ENCODE peak calls at places on chromosomes 11 and 22, in eight cellular contexts. One of them, this sample, is unnamed. For H3K27me3 and H3K36me3, the result is how much of the 10 kb centered on the place peaks cover.

GRCh38 chr11:64095949-64096348 is 60.2 kb downstream of the FLRT1 start:
- DNase-seq in left ventricle myocardium inferior: no peak
- DNase-seq in brain microvascular endothelial cell: no peak
- DNase-seq in fibroblast of lung: no peak
- DNase-seq in lower lobe of right lung: no peak
- DNase-seq in adipocyte: no peak
- DNase-seq in upper lobe of right lung: no peak
- DNase-seq in adrenal gland: no peak
- DNase-seq in this sample: no peak

GRCh38 chr11:3109921-3110706 is 52.9 kb upstream of the CARS1 start:
- DNase-seq in adipocyte: peak
- DNase-seq in upper lobe of right lung: peak
- DNase-seq in brain microvascular endothelial cell: no peak
- DNase-seq in lower lobe of right lung: peak
- DNase-seq in left ventricle myocardium inferior: no peak
- DNase-seq in fibroblast of lung: no peak
- DNase-seq in adrenal gland: peak
- DNase-seq in this sample: peak

GRCh38 chr11:80598905-80599304 is 1158.1 kb upstream of the TENM4 start:
- DNase-seq in adipocyte: no peak
- DNase-seq in brain microvascular endothelial cell: no peak
- DNase-seq in upper lobe of right lung: no peak
- DNase-seq in lower lobe of right lung: no peak
- DNase-seq in fibroblast of lung: no peak
- DNase-seq in left ventricle myocardium inferior: no peak
- DNase-seq in adrenal gland: no peak
- DNase-seq in this sample: no peak

GRCh38 chr11:114820621-114821020 is 142.3 kb downstream of the NXPE2 start:
- DNase-seq in brain microvascular endothelial cell: no peak
- DNase-seq in adipocyte: no peak
- DNase-seq in adrenal gland: no peak
- DNase-seq in left ventricle myocardium inferior: no peak
- DNase-seq in upper lobe of right lung: no peak
- DNase-seq in lower lobe of right lung: no peak
- DNase-seq in fibroblast of lung: no peak
- DNase-seq in this sample: no peak

GRCh38 chr11:820655-821512 is 2.2 kb downstream of the PNPLA2 start:
- DNase-seq in adipocyte: peak
- DNase-seq in upper lobe of right lung: peak
- DNase-seq in adrenal gland: peak
- DNase-seq in fibroblast of lung: no peak
- DNase-seq in brain microvascular endothelial cell: no peak
- DNase-seq in lower lobe of right lung: peak
- DNase-seq in left ventricle myocardium inferior: peak
- DNase-seq in this sample: peak

GRCh38 chr11:29231586-29231985 is 785.2 kb downstream of the KCNA4 start:
- DNase-seq in adipocyte: no peak
- DNase-seq in fibroblast of lung: no peak
- DNase-seq in upper lobe of right lung: no peak
- DNase-seq in adrenal gland: no peak
- DNase-seq in lower lobe of right lung: no peak
- DNase-seq in left ventricle myocardium inferior: no peak
- DNase-seq in brain microvascular endothelial cell: no peak
- DNase-seq in this sample: no peak

GRCh38 chr11:17750013-17750816 is 15.6 kb downstream of the KCNC1 start:
- DNase-seq in upper lobe of right lung: peak
- DNase-seq in adipocyte: no peak
- DNase-seq in lower lobe of right lung: no peak
- DNase-seq in brain microvascular endothelial cell: no peak
- DNase-seq in adrenal gland: no peak
- DNase-seq in left ventricle myocardium inferior: no peak
- DNase-seq in fibroblast of lung: no peak
- DNase-seq in this sample: no peak

GRCh38 chr22:46851311-46851710 is 88.9 kb downstream of the TBC1D22A start:
- DNase-seq in brain microvascular endothelial cell: no peak
- DNase-seq in adrenal gland: no peak
- DNase-seq in fibroblast of lung: no peak
- DNase-seq in left ventricle myocardium inferior: no peak
- DNase-seq in upper lobe of right lung: no peak
- DNase-seq in adipocyte: no peak
- DNase-seq in lower lobe of right lung: no peak
- DNase-seq in this sample: no peak

GRCh38 chr11:18775492-18776292 is 15.9 kb downstream of the PTPN5 start:
- DNase-seq in brain microvascular endothelial cell: peak
- DNase-seq in adrenal gland: peak
- DNase-seq in left ventricle myocardium inferior: peak
- DNase-seq in lower lobe of right lung: peak
- DNase-seq in upper lobe of right lung: peak
- DNase-seq in adipocyte: peak
- DNase-seq in fibroblast of lung: no peak
- DNase-seq in this sample: peak

GRCh38 chr11:134863294-134863693 is 451.3 kb upstream of the B3GAT1 start:
- DNase-seq in brain microvascular endothelial cell: no peak
- DNase-seq in adrenal gland: no peak
- DNase-seq in fibroblast of lung: no peak
- DNase-seq in upper lobe of right lung: no peak
- DNase-seq in adipocyte: no peak
- DNase-seq in left ventricle myocardium inferior: no peak
- DNase-seq in lower lobe of right lung: no peak
- DNase-seq in this sample: no peak

GRCh38 chr11:104823638-104824037 is 74.6 kb downstream of the CASP12 start:
- DNase-seq in adrenal gland: no peak
- DNase-seq in brain microvascular endothelial cell: no peak
- DNase-seq in fibroblast of lung: no peak
- DNase-seq in upper lobe of right lung: no peak
- DNase-seq in lower lobe of right lung: no peak
- DNase-seq in adipocyte: no peak
- DNase-seq in left ventricle myocardium inferior: no peak
- DNase-seq in this sample: no peak

GRCh38 chr11:123183391-123184099 is 11.5 kb downstream of the CLMP start:
- DNase-seq in upper lobe of right lung: no peak
- DNase-seq in adrenal gland: no peak
- DNase-seq in left ventricle myocardium inferior: no peak
- DNase-seq in adipocyte: no peak
- DNase-seq in brain microvascular endothelial cell: no peak
- DNase-seq in fibroblast of lung: peak
- DNase-seq in lower lobe of right lung: no peak
- DNase-seq in this sample: no peak

GRCh38 chr11:2298795-2299747 is 2.6 kb downstream of the C11orf21 start:
- DNase-seq in left ventricle myocardium inferior: no peak
- DNase-seq in fibroblast of lung: no peak
- DNase-seq in adipocyte: no peak
- DNase-seq in upper lobe of right lung: peak
- DNase-seq in brain microvascular endothelial cell: no peak
- DNase-seq in adrenal gland: no peak
- DNase-seq in lower lobe of right lung: peak
- DNase-seq in this sample: peak

GRCh38 chr22:46905834-46906233 is 143.4 kb downstream of the TBC1D22A start:
- DNase-seq in adrenal gland: no peak
- DNase-seq in adipocyte: no peak
- DNase-seq in fibroblast of lung: no peak
- DNase-seq in left ventricle myocardium inferior: no peak
- DNase-seq in brain microvascular endothelial cell: no peak
- DNase-seq in lower lobe of right lung: no peak
- DNase-seq in upper lobe of right lung: peak
- DNase-seq in this sample: no peak

GRCh38 chr22:47090591-47091240 is 328.3 kb downstream of the TBC1D22A start:
- DNase-seq in adipocyte: peak
- DNase-seq in fibroblast of lung: peak
- DNase-seq in brain microvascular endothelial cell: peak
- DNase-seq in adrenal gland: peak
- DNase-seq in upper lobe of right lung: no peak
- DNase-seq in left ventricle myocardium inferior: no peak
- DNase-seq in lower lobe of right lung: no peak
- DNase-seq in this sample: no peak

GRCh38 chr11:2200536-2200935 is 28.9 kb upstream of the TH start:
- DNase-seq in adipocyte: no peak
- DNase-seq in brain microvascular endothelial cell: no peak
- DNase-seq in adrenal gland: no peak
- DNase-seq in left ventricle myocardium inferior: no peak
- DNase-seq in fibroblast of lung: no peak
- DNase-seq in lower lobe of right lung: peak
- DNase-seq in upper lobe of right lung: no peak
- DNase-seq in this sample: peak

GRCh38 chr11:132610216-132610615 is 922.1 kb downstream of the OPCML start:
- DNase-seq in upper lobe of right lung: no peak
- DNase-seq in lower lobe of right lung: no peak
- DNase-seq in fibroblast of lung: peak
- DNase-seq in adrenal gland: no peak
- DNase-seq in left ventricle myocardium inferior: no peak
- DNase-seq in adipocyte: no peak
- DNase-seq in brain microvascular endothelial cell: no peak
- DNase-seq in this sample: no peak

GRCh38 chr11:3085052-3085451 is 27.8 kb upstream of the CARS1 start:
- DNase-seq in lower lobe of right lung: no peak
- DNase-seq in adrenal gland: no peak
- DNase-seq in upper lobe of right lung: no peak
- DNase-seq in fibroblast of lung: no peak
- DNase-seq in left ventricle myocardium inferior: no peak
- DNase-seq in brain microvascular endothelial cell: no peak
- DNase-seq in adipocyte: no peak
- DNase-seq in this sample: no peak

GRCh38 chr11:121321614-121322243 is 29.2 kb downstream of the SC5D start:
- DNase-seq in brain microvascular endothelial cell: no peak
- DNase-seq in fibroblast of lung: peak
- DNase-seq in upper lobe of right lung: no peak
- DNase-seq in adipocyte: peak
- DNase-seq in lower lobe of right lung: no peak
- DNase-seq in adrenal gland: no peak
- DNase-seq in left ventricle myocardium inferior: no peak
- DNase-seq in this sample: no peak

GRCh38 chr11:724733-725386 is 18.8 kb downstream of the EPS8L2 start:
- DNase-seq in adrenal gland: no peak
- DNase-seq in brain microvascular endothelial cell: no peak
- DNase-seq in fibroblast of lung: no peak
- DNase-seq in adipocyte: no peak
- DNase-seq in left ventricle myocardium inferior: no peak
- DNase-seq in lower lobe of right lung: no peak
- DNase-seq in upper lobe of right lung: no peak
- DNase-seq in this sample: no peak

GRCh38 chr22:46535876-46536558 is 1.4 kb downstream of the CELSR1 start:
- DNase-seq in upper lobe of right lung: no peak
- DNase-seq in adipocyte: no peak
- DNase-seq in lower lobe of right lung: no peak
- DNase-seq in left ventricle myocardium inferior: peak
- DNase-seq in brain microvascular endothelial cell: no peak
- DNase-seq in fibroblast of lung: no peak
- DNase-seq in adrenal gland: no peak
- DNase-seq in this sample: no peak

GRCh38 chr11:83663984-83664383 is 377.8 kb upstream of the CCDC90B start:
- DNase-seq in upper lobe of right lung: no peak
- DNase-seq in lower lobe of right lung: no peak
- DNase-seq in left ventricle myocardium inferior: no peak
- DNase-seq in brain microvascular endothelial cell: no peak
- DNase-seq in fibroblast of lung: no peak
- DNase-seq in adrenal gland: no peak
- DNase-seq in adipocyte: no peak
- DNase-seq in this sample: no peak

GRCh38 chr22:42939451-42939881 is 75.5 kb downstream of the PACSIN2 start:
- DNase-seq in fibroblast of lung: no peak
- DNase-seq in lower lobe of right lung: no peak
- DNase-seq in adrenal gland: no peak
- DNase-seq in adipocyte: peak
- DNase-seq in brain microvascular endothelial cell: no peak
- DNase-seq in left ventricle myocardium inferior: no peak
- DNase-seq in upper lobe of right lung: peak
- DNase-seq in this sample: no peak

DNA sequence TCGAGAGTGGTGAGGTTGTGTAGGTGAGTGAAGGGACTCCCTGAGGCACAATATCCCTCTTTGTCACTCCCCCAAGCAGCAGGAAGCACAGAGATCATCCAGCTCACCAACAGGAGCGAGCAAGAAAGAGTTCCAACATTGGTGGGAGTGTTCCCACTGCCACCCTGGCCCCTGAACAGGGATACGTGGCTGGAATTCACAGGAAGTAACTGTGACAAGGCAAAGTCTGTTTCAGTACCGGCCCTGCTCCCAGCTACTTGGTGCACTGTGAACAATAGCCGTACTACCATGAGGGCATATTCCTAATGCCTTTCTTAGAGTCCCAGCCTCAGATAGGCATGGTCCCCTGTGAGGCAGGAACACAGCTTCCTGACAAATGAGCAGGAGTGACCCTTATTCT is 1.9 kb upstream of the SLC37A2 start:
- DNase-seq in adipocyte: no peak
- DNase-seq in left ventricle myocardium inferior: no peak
- DNase-seq in brain microvascular endothelial cell: no peak
- DNase-seq in adrenal gland: no peak
- DNase-seq in upper lobe of right lung: no peak
- DNase-seq in fibroblast of lung: no peak
- DNase-seq in lower lobe of right lung: no peak
- DNase-seq in this sample: no peak
- H3K27me3 ChIP-seq in adipocyte: under half
- H3K27me3 ChIP-seq in left ventricle myocardium inferior: under half
- H3K27me3 ChIP-seq in brain microvascular endothelial cell: under half
- H3K27me3 ChIP-seq in adrenal gland: under half
- H3K27me3 ChIP-seq in upper lobe of right lung: under half
- H3K27me3 ChIP-seq in fibroblast of lung: under half
- H3K27me3 ChIP-seq in lower lobe of right lung: under half
- H3K27me3 ChIP-seq in this sample: under half

GRCh38 chr11:35178862-35179261 is 39.9 kb downstream of the CD44 start:
- DNase-seq in fibroblast of lung: peak
- DNase-seq in upper lobe of right lung: no peak
- DNase-seq in brain microvascular endothelial cell: no peak
- DNase-seq in adrenal gland: no peak
- DNase-seq in lower lobe of right lung: no peak
- DNase-seq in left ventricle myocardium inferior: no peak
- DNase-seq in adipocyte: no peak
- DNase-seq in this sample: no peak
- H3K36me3 ChIP-seq in fibroblast of lung: under half
- H3K36me3 ChIP-seq in upper lobe of right lung: half or more
- H3K36me3 ChIP-seq in brain microvascular endothelial cell: under half
- H3K36me3 ChIP-seq in adrenal gland: under half
- H3K36me3 ChIP-seq in lower lobe of right lung: half or more
- H3K36me3 ChIP-seq in left ventricle myocardium inferior: under half
- H3K36me3 ChIP-seq in adipocyte: half or more
- H3K36me3 ChIP-seq in this sample: under half

DNA sequence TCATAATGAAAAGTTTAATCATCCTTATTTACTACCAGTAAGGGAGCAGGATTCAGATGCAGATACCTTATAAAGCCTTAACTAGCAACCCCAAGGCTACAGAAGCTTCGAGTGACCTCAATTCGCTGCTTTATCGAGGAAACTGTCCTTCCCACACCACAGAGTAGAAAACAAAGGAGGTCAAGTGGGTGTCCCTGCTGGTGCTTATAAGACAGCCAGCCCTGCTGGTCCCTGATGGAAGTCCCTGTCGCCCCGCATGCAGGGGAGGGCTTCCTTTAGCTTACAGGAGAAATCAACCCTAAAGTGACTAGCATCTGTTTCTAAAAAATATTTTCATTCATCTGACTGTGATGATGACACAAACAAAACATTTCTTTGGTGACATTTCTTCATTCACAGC is 7.3 kb downstream of the MN1 start:
- DNase-seq in upper lobe of right lung: no peak
- DNase-seq in brain microvascular endothelial cell: no peak
- DNase-seq in adipocyte: peak
- DNase-seq in fibroblast of lung: no peak
- DNase-seq in adrenal gland: no peak
- DNase-seq in lower lobe of right lung: no peak
- DNase-seq in left ventricle myocardium inferior: no peak
- DNase-seq in this sample: no peak
- H3K27me3 ChIP-seq in upper lobe of right lung: under half
- H3K27me3 ChIP-seq in brain microvascular endothelial cell: under half
- H3K27me3 ChIP-seq in adipocyte: under half
- H3K27me3 ChIP-seq in fibroblast of lung: under half
- H3K27me3 ChIP-seq in adrenal gland: under half
- H3K27me3 ChIP-seq in lower lobe of right lung: under half
- H3K27me3 ChIP-seq in left ventricle myocardium inferior: under half
- H3K27me3 ChIP-seq in this sample: under half

GRCh38 chr22:36510384-36510783 is 3.5 kb upstream of the FOXRED2 start:
- DNase-seq in upper lobe of right lung: no peak
- DNase-seq in adipocyte: no peak
- DNase-seq in lower lobe of right lung: no peak
- DNase-seq in fibroblast of lung: no peak
- DNase-seq in brain microvascular endothelial cell: no peak
- DNase-seq in left ventricle myocardium inferior: no peak
- DNase-seq in adrenal gland: peak
- DNase-seq in this sample: no peak
- H3K36me3 ChIP-seq in upper lobe of right lung: half or more
- H3K36me3 ChIP-seq in adipocyte: under half
- H3K36me3 ChIP-seq in lower lobe of right lung: half or more
- H3K36me3 ChIP-seq in fibroblast of lung: under half
- H3K36me3 ChIP-seq in brain microvascular endothelial cell: half or more
- H3K36me3 ChIP-seq in left ventricle myocardium inferior: half or more
- H3K36me3 ChIP-seq in adrenal gland: half or more
- H3K36me3 ChIP-seq in this sample: under half

This sample was measured in psoas muscle.